ENCODE peak calls at places on chromosome 17, in four cellular contexts. One of them, this sample, is unnamed.

GRCh38 chr17:79810138-79811027 is 13.5 kb upstream of the CBX8 start:
- DNase-seq in fibroblast of mammary gland: peak; percentile 65
- DNase-seq in AG04450: no peak
- DNase-seq in fibroblast of lung: peak; percentile 71
- DNase-seq in this sample: peak; percentile 75

GRCh38 chr17:69552986-69553667 is 138.6 kb downstream of the MAP2K6 start:
- DNase-seq in fibroblast of mammary gland: no peak
- DNase-seq in fibroblast of lung: no peak
- DNase-seq in AG04450: no peak
- DNase-seq in this sample: no peak

GRCh38 chr17:17496189-17497064 is at the start of gene RASD1:
- DNase-seq in fibroblast of lung: peak; percentile 82
- DNase-seq in AG04450: peak; percentile 56
- DNase-seq in fibroblast of mammary gland: peak; percentile 80
- DNase-seq in this sample: peak; percentile 88

GRCh38 chr17:82216301-82217119 is 3.9 kb upstream of the CCDC57 start:
- DNase-seq in fibroblast of lung: peak; percentile 76
- DNase-seq in fibroblast of mammary gland: peak; percentile 85
- DNase-seq in AG04450: no peak
- DNase-seq in this sample: no peak

GRCh38 chr17:12927541-12928425 is 90.0 kb downstream of the ELAC2 start:
- DNase-seq in AG04450: no peak
- DNase-seq in fibroblast of mammary gland: peak; percentile 47
- DNase-seq in fibroblast of lung: no peak
- DNase-seq in this sample: no peak

GRCh38 chr17:67982034-67982640 is 14.1 kb downstream of the C17orf58 start:
- DNase-seq in fibroblast of mammary gland: no peak
- DNase-seq in AG04450: no peak
- DNase-seq in fibroblast of lung: peak; percentile 34
- DNase-seq in this sample: no peak

GRCh38 chr17:37162800-37163199 is 213.0 kb upstream of the C17orf78 start:
- DNase-seq in fibroblast of lung: no peak
- DNase-seq in AG04450: no peak
- DNase-seq in fibroblast of mammary gland: no peak
- DNase-seq in this sample: no peak

GRCh38 chr17:30244853-30245385 is 9.4 kb upstream of the SLC6A4 start:
- DNase-seq in AG04450: no peak
- DNase-seq in fibroblast of mammary gland: peak; percentile 85
- DNase-seq in fibroblast of lung: no peak
- DNase-seq in this sample: no peak

GRCh38 chr17:56648814-56649213 is 55.3 kb downstream of the NOG start:
- DNase-seq in fibroblast of lung: no peak
- DNase-seq in fibroblast of mammary gland: no peak
- DNase-seq in AG04450: no peak
- DNase-seq in this sample: no peak

GRCh38 chr17:72122668-72123495 is 2.1 kb downstream of the SOX9 start:
- DNase-seq in fibroblast of mammary gland: peak; percentile 26
- DNase-seq in fibroblast of lung: peak; percentile 77
- DNase-seq in AG04450: no peak
- DNase-seq in this sample: peak; percentile 69

GRCh38 chr17:72338847-72339790 is 218.3 kb downstream of the SOX9 start:
- DNase-seq in fibroblast of lung: peak; percentile 89
- DNase-seq in fibroblast of mammary gland: peak; percentile 87
- DNase-seq in AG04450: peak; percentile 86
- DNase-seq in this sample: peak; percentile 60

GRCh38 chr17:57668332-57668731 is 76.8 kb downstream of the CCDC182 start:
- DNase-seq in fibroblast of mammary gland: no peak
- DNase-seq in fibroblast of lung: no peak
- DNase-seq in AG04450: no peak
- DNase-seq in this sample: no peak

GRCh38 chr17:69142473-69142802 is 743 bp upstream of the ABCA6 start:
- DNase-seq in fibroblast of mammary gland: peak; percentile 84
- DNase-seq in AG04450: peak; percentile 15
- DNase-seq in fibroblast of lung: peak; percentile 89
- DNase-seq in this sample: no peak

GRCh38 chr17:50014471-50015088 is 19.6 kb upstream of the DLX3 start:
- DNase-seq in AG04450: no peak
- DNase-seq in fibroblast of lung: no peak
- DNase-seq in fibroblast of mammary gland: no peak
- DNase-seq in this sample: no peak

GRCh38 chr17:76716146-76716833 is 5.5 kb upstream of the MXRA7 start:
- DNase-seq in fibroblast of lung: peak; percentile 98
- DNase-seq in AG04450: peak; percentile 90
- DNase-seq in fibroblast of mammary gland: peak; percentile 100
- DNase-seq in this sample: no peak

GRCh38 chr17:45848405-45848804 is 3.7 kb downstream of the SPPL2C start:
- DNase-seq in AG04450: no peak
- DNase-seq in fibroblast of mammary gland: no peak
- DNase-seq in fibroblast of lung: no peak
- DNase-seq in this sample: no peak

GRCh38 chr17:78890111-78890897 is 12.7 kb downstream of the CEP295NL start:
- DNase-seq in fibroblast of mammary gland: no peak
- DNase-seq in AG04450: no peak
- DNase-seq in fibroblast of lung: no peak
- DNase-seq in this sample: no peak

GRCh38 chr17:16962804-16963203 is 9.1 kb downstream of the TNFRSF13B start:
- DNase-seq in fibroblast of lung: no peak
- DNase-seq in AG04450: no peak
- DNase-seq in fibroblast of mammary gland: peak; percentile 11
- DNase-seq in this sample: no peak

GRCh38 chr17:39208893-39209292 is 8.8 kb downstream of the RPL19 start:
- DNase-seq in AG04450: no peak
- DNase-seq in fibroblast of mammary gland: no peak
- DNase-seq in fibroblast of lung: peak; percentile 27
- DNase-seq in this sample: no peak

GRCh38 chr17:68184816-68185436 is 62.9 kb upstream of the AMZ2 start:
- DNase-seq in AG04450: no peak
- DNase-seq in fibroblast of lung: no peak
- DNase-seq in fibroblast of mammary gland: no peak
- DNase-seq in this sample: peak; percentile 14

GRCh38 chr17:50218771-50219315 is 17.4 kb upstream of the COL1A1 start:
- DNase-seq in fibroblast of lung: peak; percentile 97
- DNase-seq in AG04450: peak; percentile 89
- DNase-seq in fibroblast of mammary gland: peak; percentile 96
- DNase-seq in this sample: no peak

GRCh38 chr17:29617481-29618271 is 5.0 kb downstream of the CORO6 start:
- DNase-seq in AG04450: no peak
- DNase-seq in fibroblast of lung: peak; percentile 59
- DNase-seq in fibroblast of mammary gland: peak; percentile 77
- DNase-seq in this sample: no peak

GRCh38 chr17:78925662-78926555 is 722 bp upstream of the TIMP2 start:
- DNase-seq in AG04450: peak; percentile 70
- DNase-seq in fibroblast of lung: peak; percentile 92
- DNase-seq in fibroblast of mammary gland: peak; percentile 91
- DNase-seq in this sample: no peak

GRCh38 chr17:81300586-81301155 is 5.6 kb upstream of the SLC38A10 start:
- DNase-seq in fibroblast of lung: no peak
- DNase-seq in fibroblast of mammary gland: no peak
- DNase-seq in AG04450: no peak
- DNase-seq in this sample: no peak

GRCh38 chr17:34607917-34608316 is 28.5 kb downstream of the TMEM132E start:
- DNase-seq in fibroblast of mammary gland: no peak
- DNase-seq in fibroblast of lung: no peak
- DNase-seq in AG04450: no peak
- DNase-seq in this sample: no peak

GRCh38 chr17:77358801-77359716 is 218.3 kb downstream of the SEC14L1 start:
- DNase-seq in fibroblast of mammary gland: no peak
- DNase-seq in AG04450: no peak
- DNase-seq in fibroblast of lung: peak; percentile 45
- DNase-seq in this sample: peak; percentile 28

GRCh38 chr17:44219636-44220210 is at the start of gene UBTF:
- DNase-seq in fibroblast of lung: peak; percentile 61
- DNase-seq in fibroblast of mammary gland: no peak
- DNase-seq in AG04450: no peak
- DNase-seq in this sample: peak; percentile 75

GRCh38 chr17:20262116-20262977 is 205.0 kb downstream of the LGALS9B start:
- DNase-seq in AG04450: no peak
- DNase-seq in fibroblast of mammary gland: no peak
- DNase-seq in fibroblast of lung: no peak
- DNase-seq in this sample: no peak

GRCh38 chr17:17840751-17841591 is 4.2 kb upstream of the SREBF1 start:
- DNase-seq in fibroblast of lung: peak; percentile 68
- DNase-seq in fibroblast of mammary gland: peak; percentile 74
- DNase-seq in AG04450: no peak
- DNase-seq in this sample: no peak

GRCh38 chr17:73718912-73719311 is 74.7 kb upstream of the SDK2 start:
- DNase-seq in fibroblast of mammary gland: no peak
- DNase-seq in AG04450: no peak
- DNase-seq in fibroblast of lung: no peak
- DNase-seq in this sample: no peak

GRCh38 chr17:42774066-42774750 is 959 bp downstream of the VPS25 start:
- DNase-seq in fibroblast of mammary gland: no peak
- DNase-seq in AG04450: no peak
- DNase-seq in fibroblast of lung: no peak
- DNase-seq in this sample: no peak

GRCh38 chr17:42778570-42778969 is 1.8 kb upstream of the WNK4 start:
- DNase-seq in fibroblast of mammary gland: no peak
- DNase-seq in fibroblast of lung: no peak
- DNase-seq in AG04450: no peak
- DNase-seq in this sample: no peak

GRCh38 chr17:42772945-42773289 is 332 bp upstream of the VPS25 start:
- DNase-seq in fibroblast of lung: no peak
- DNase-seq in fibroblast of mammary gland: no peak
- DNase-seq in AG04450: no peak
- DNase-seq in this sample: no peak

GRCh38 chr17:42773290-42774035 is at the start of gene VPS25:
- DNase-seq in fibroblast of lung: peak; percentile 91
- DNase-seq in fibroblast of mammary gland: peak; percentile 87
- DNase-seq in AG04450: peak; percentile 55
- DNase-seq in this sample: peak; percentile 67

DNA sequence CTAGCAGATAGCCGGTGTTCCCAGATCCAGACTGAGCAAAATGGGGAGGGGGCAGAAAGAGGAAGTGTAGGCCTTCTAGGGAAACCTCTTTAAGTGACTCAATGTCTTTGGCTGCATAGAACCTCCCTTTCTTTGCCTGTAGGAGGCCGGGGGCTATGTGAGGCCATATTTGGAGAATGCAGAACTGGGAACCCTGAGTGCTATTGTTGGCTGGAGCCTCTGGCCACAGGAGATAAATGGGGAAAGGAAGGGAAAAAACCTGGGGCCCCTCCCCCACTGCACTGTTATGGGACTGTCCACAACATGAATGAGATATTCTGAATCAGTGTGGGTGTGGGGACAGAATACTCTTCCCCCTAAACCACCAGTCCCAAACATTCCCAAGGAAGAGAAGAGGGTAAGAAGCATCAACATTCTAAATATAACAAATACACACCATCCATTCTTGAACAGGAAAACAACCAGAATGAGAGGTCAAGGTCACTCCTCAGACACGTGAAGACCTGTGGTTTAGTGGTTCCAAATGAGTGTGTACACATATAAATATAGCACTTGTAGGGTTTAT is 2.4 kb downstream of the VPS25 start:
- DNase-seq in AG04450: no peak
- DNase-seq in fibroblast of lung: no peak
- DNase-seq in fibroblast of mammary gland: no peak
- DNase-seq in this sample: no peak
- TF ChIP-seq CTCF in AG04450: no peak
- TF ChIP-seq CTCF in fibroblast of lung: no peak
- TF ChIP-seq CTCF in fibroblast of mammary gland: no peak
- TF ChIP-seq CTCF in this sample: no peak

GRCh38 chr17:65060855-65061254 is 4.3 kb upstream of the GNA13 start:
- DNase-seq in fibroblast of mammary gland: no peak
- DNase-seq in AG04450: no peak
- DNase-seq in fibroblast of lung: no peak
- DNase-seq in this sample: no peak

GRCh38 chr17:65061621-65062020 is 5.1 kb upstream of the GNA13 start:
- DNase-seq in fibroblast of lung: no peak
- DNase-seq in AG04450: no peak
- DNase-seq in fibroblast of mammary gland: no peak
- DNase-seq in this sample: no peak

GRCh38 chr17:65062168-65062915 is 5.8 kb upstream of the GNA13 start:
- DNase-seq in fibroblast of lung: peak; percentile 38
- DNase-seq in AG04450: no peak
- DNase-seq in fibroblast of mammary gland: peak; percentile 19
- DNase-seq in this sample: no peak

GRCh38 chr17:65066858-65067257 is 10.3 kb upstream of the GNA13 start:
- DNase-seq in fibroblast of lung: no peak
- DNase-seq in AG04450: no peak
- DNase-seq in fibroblast of mammary gland: no peak
- DNase-seq in this sample: no peak

DNA sequence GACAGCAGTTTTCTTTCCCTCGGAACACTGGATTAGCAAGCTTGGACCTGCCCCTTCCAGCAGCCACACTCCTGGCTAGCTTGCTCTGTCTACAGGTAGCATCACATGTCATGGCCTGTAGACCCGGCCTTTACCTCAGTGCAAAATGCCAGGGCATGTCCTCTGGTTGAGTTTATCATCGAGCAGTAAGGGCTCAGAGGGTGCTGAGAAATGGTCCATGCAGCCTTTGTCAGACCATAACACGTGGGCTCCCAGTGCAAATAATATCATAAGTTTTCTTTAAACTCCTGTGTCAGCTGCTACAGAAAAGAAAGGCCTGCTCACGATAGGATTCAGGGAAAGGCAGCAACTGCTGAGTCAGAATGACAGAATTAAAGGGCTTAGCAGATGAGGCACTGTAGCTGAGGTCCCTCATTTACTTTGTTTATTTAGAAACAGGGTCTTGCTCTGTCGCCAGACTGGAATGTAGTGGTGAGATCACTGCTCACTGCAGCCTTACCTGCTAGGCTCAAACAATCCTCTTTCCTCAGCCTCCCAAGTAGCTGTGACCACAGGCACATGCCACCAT is 8.0 kb upstream of the GNA13 start:
- DNase-seq in fibroblast of lung: peak; percentile 61
- DNase-seq in fibroblast of mammary gland: peak; percentile 57
- DNase-seq in AG04450: peak; percentile 61
- DNase-seq in this sample: no peak
- TF ChIP-seq CTCF in fibroblast of lung: no peak
- TF ChIP-seq CTCF in fibroblast of mammary gland: no peak
- TF ChIP-seq CTCF in AG04450: no peak
- TF ChIP-seq CTCF in this sample: no peak

GRCh38 chr17:14630025-14630424 is 329.1 kb downstream of the HS3ST3B1 start:
- DNase-seq in AG04450: no peak
- DNase-seq in fibroblast of mammary gland: no peak
- DNase-seq in fibroblast of lung: no peak
- DNase-seq in this sample: no peak
- TF ChIP-seq CTCF in AG04450: no peak
- TF ChIP-seq CTCF in fibroblast of mammary gland: no peak
- TF ChIP-seq CTCF in fibroblast of lung: no peak
- TF ChIP-seq CTCF in this sample: no peak

DNA sequence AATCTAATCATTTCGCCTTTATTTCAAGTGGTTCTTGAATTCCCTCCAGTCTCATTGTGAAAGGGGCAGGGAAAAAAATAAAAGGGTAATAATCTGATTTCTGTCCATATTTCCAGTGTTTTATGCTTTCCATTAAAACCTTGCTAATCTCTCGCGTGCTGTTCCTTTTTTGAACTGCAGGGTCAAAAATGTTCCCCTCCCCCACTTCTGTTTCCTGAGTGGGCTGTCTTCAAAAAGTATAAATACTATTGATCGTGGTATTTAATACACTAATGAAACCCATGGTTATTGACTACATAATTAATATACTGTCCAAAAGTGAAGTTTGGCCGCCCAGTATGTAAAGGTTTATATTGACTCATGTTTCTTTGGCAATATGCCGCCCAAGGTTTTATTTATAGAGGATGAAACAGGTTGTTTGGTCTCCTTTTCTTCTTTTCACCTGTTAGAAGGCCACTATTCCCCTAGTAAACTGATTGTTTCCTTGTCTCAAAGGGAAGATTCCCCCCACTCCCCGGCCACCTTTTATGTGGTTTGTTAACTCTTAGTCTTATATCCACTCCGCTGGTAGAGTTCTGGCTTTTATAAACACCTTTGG is 69.7 kb downstream of the RPA1 start:
- DNase-seq in AG04450: no peak
- DNase-seq in fibroblast of lung: no peak
- DNase-seq in fibroblast of mammary gland: no peak
- DNase-seq in this sample: no peak
- TF ChIP-seq CTCF in AG04450: peak; percentile 43
- TF ChIP-seq CTCF in fibroblast of lung: peak; percentile 23
- TF ChIP-seq CTCF in fibroblast of mammary gland: peak; percentile 31
- TF ChIP-seq CTCF in this sample: no peak

This sample was measured in mesothelial cell of epicardium.